ENCODE peak calls at places on chromosomes 16 and 17, in four cellular contexts. B, F, V and K are unnamed samples.

GRCh38 chr17:37671813-37672544 is 28.7 kb upstream of the DDX52 start:
- DNase-seq in F (no peak), B (peak), V (no peak), K (no peak)

GRCh38 chr16:1791943-1792812 is 1.3 kb downstream of the IGFALS start:
- DNase-seq in F (no peak), V (no peak), B (no peak), K (no peak)

GRCh38 chr16:56629531-56629930 is 2.9 kb upstream of the MT1M start:
- DNase-seq in F (no peak), V (no peak), B (no peak), K (no peak)

GRCh38 chr17:40015005-40015997 is at the start of gene CSF3:
- DNase-seq in B (no peak), V (no peak), F (no peak), K (peak)

GRCh38 chr17:12642034-12642433 is 23.7 kb upstream of the MYOCD start:
- DNase-seq in F (no peak), V (no peak), B (no peak), K (no peak)

GRCh38 chr17:30922235-30922993 is 669 bp downstream of the ADAP2 start:
- DNase-seq in V (peak), F (no peak), B (peak), K (peak)

GRCh38 chr16:84883301-84883700 is 63.5 kb downstream of the CRISPLD2 start:
- DNase-seq in V (no peak), F (no peak), B (no peak), K (peak)

GRCh38 chr17:79633937-79634813 is 23.3 kb upstream of the RBFOX3 start:
- DNase-seq in B (no peak), V (no peak), F (no peak), K (peak)

GRCh38 chr16:22948603-22949368 is 134.8 kb downstream of the HS3ST2 start:
- DNase-seq in F (no peak), V (peak), B (peak), K (peak)

GRCh38 chr17:9890124-9890523 is 14.9 kb downstream of the RCVRN start:
- DNase-seq in B (no peak), F (no peak), V (peak), K (no peak)

GRCh38 chr16:15976225-15976812 is 26.9 kb downstream of the ABCC1 start:
- DNase-seq in B (no peak), V (no peak), F (no peak), K (no peak)

GRCh38 chr17:78780335-78780734 is 1.7 kb downstream of the CYTH1 start:
- DNase-seq in B (no peak), F (no peak), V (no peak), K (no peak)

GRCh38 chr16:4338125-4338582 is 13.0 kb downstream of the PAM16 start:
- DNase-seq in B (no peak), F (no peak), V (no peak), K (no peak)

GRCh38 chr17:76841776-76842405 is 26.3 kb upstream of the MGAT5B start:
- DNase-seq in F (no peak), B (no peak), V (no peak), K (no peak)

GRCh38 chr17:35889818-35890773 is 9.9 kb upstream of the CCL5 start:
- DNase-seq in V (no peak), F (no peak), B (peak), K (no peak)

GRCh38 chr17:34178047-34178446 is 77.0 kb upstream of the CCL2 start:
- DNase-seq in V (no peak), B (no peak), F (no peak), K (no peak)

GRCh38 chr16:50708373-50709060 is 15.1 kb downstream of the NOD2 start:
- DNase-seq in B (no peak), V (no peak), F (no peak), K (no peak)

GRCh38 chr16:71637398-71637797 is 11.4 kb downstream of the MARVELD3 start:
- DNase-seq in B (peak), V (no peak), F (no peak), K (no peak)

GRCh38 chr16:27033281-27033680 is 33.4 kb upstream of the C16orf82 start:
- DNase-seq in V (no peak), F (no peak), B (no peak), K (no peak)

GRCh38 chr17:4858880-4859260 is 25.7 kb downstream of the MINK1 start:
- DNase-seq in V (no peak), F (no peak), B (no peak), K (peak)

GRCh38 chr16:76787394-76787793 is 403.6 kb upstream of the MON1B start:
- DNase-seq in V (no peak), B (no peak), F (no peak), K (no peak)

GRCh38 chr17:72580321-72581127 is 459.7 kb downstream of the SOX9 start:
- DNase-seq in B (no peak), F (no peak), V (no peak), K (no peak)

GRCh38 chr17:33475594-33475993 is 182.5 kb upstream of the ASIC2 start:
- DNase-seq in V (no peak), B (no peak), F (no peak), K (no peak)

GRCh38 chr16:68786685-68787418 is 49.8 kb downstream of the CDH1 start:
- DNase-seq in F (no peak), V (no peak), B (no peak), K (no peak)

GRCh38 chr17:42294469-42295398 is 6.4 kb downstream of the STAT5A start:
- DNase-seq in B (no peak), V (no peak), F (no peak), K (no peak)

GRCh38 chr17:77217566-77217965 is 76.8 kb downstream of the SEC14L1 start:
- DNase-seq in F (no peak), V (no peak), B (no peak), K (no peak)

GRCh38 chr16:65739518-65739917 is 617.7 kb upstream of the CDH11 start:
- DNase-seq in V (no peak), B (no peak), F (no peak), K (no peak)

GRCh38 chr17:38425744-38426143 is 2.5 kb upstream of the ARHGAP23 start:
- DNase-seq in V (no peak), F (no peak), B (no peak), K (no peak)

GRCh38 chr17:76252040-76252954 is 12.0 kb upstream of the RNF157 start:
- DNase-seq in F (no peak), B (peak), V (peak), K (peak)

GRCh38 chr16:79253100-79253631 is 347.4 kb downstream of the MAF start:
- DNase-seq in V (no peak), B (no peak), F (no peak), K (no peak)

GRCh38 chr16:716250-716607 is 1.3 kb downstream of the METRN start:
- DNase-seq in F (no peak), V (no peak), B (peak), K (no peak)

GRCh38 chr16:14150796-14151195 is 79.7 kb downstream of the MRTFB start:
- DNase-seq in B (no peak), F (no peak), V (no peak), K (no peak)

GRCh38 chr16:22217890-22218730 is 12.0 kb downstream of the EEF2K start:
- DNase-seq in F (no peak), V (peak), B (no peak), K (peak)

GRCh38 chr16:86242244-86243122 is 267.8 kb upstream of the FOXF1 start:
- DNase-seq in B (no peak), V (no peak), F (no peak), K (no peak)

GRCh38 chr16:83561876-83562275 is 245.9 kb upstream of the HSBP1 start:
- DNase-seq in V (no peak), F (no peak), B (peak), K (no peak)

GRCh38 chr16:11347831-11348230 is 2.6 kb downstream of the RMI2 start:
- DNase-seq in V (no peak), F (no peak), B (no peak), K (no peak)

GRCh38 chr17:62089296-62089695 is 24.2 kb upstream of the MED13 start:
- DNase-seq in V (no peak), F (no peak), B (no peak), K (no peak)